ENCODE peak calls at places on chromosomes 7 and 10, in seven cellular contexts. C is psoas muscle, F is AG04450, P is RWPE1, T is A549, D is body of pancreas, X is esophagus squamous epithelium. H is an unnamed sample.

GRCh38 chr7:47143344-47143743 is 438.6 kb downstream of the TNS3 start:
- DNase-seq in P (no peak), X (no peak), T (no peak), C (no peak), F (peak; percentile 30), D (no peak), H (no peak)

GRCh38 chr7:29811597-29811996 is 5.3 kb downstream of the WIPF3 start:
- DNase-seq in D (no peak), X (no peak), F (no peak), P (no peak), T (no peak), C (no peak), H (no peak)

GRCh38 chr10:12181065-12181775 is 14.5 kb downstream of the NUDT5 start:
- DNase-seq in X (peak; percentile 8), T (no peak), F (no peak), P (no peak), C (no peak), D (no peak), H (no peak)

GRCh38 chr10:110425684-110426293 is 71.9 kb upstream of the DUSP5 start:
- DNase-seq in T (peak; percentile 76), X (no peak), P (no peak), D (peak; percentile 15), F (peak; percentile 92), C (peak; percentile 10), H (no peak)

GRCh38 chr7:106679153-106679931 is 18.4 kb upstream of the CCDC71L start:
- DNase-seq in C (no peak), P (no peak), D (no peak), X (no peak), T (no peak), F (no peak), H (no peak)

GRCh38 chr7:99643464-99643863 is 26.7 kb downstream of the ZSCAN25 start:
- DNase-seq in P (no peak), D (no peak), C (no peak), F (no peak), T (no peak), X (no peak), H (no peak)

GRCh38 chr7:27560706-27561235 is 101.9 kb downstream of the HIBADH start:
- DNase-seq in P (no peak), X (no peak), T (no peak), D (no peak), C (no peak), F (peak; percentile 23), H (no peak)

GRCh38 chr7:27575647-27576046 is 87.0 kb downstream of the HIBADH start:
- DNase-seq in T (no peak), D (no peak), X (no peak), P (no peak), C (no peak), F (no peak), H (no peak)

GRCh38 chr10:5644930-5645329 is 21.5 kb downstream of the ASB13 start:
- DNase-seq in C (no peak), T (no peak), F (no peak), X (no peak), P (no peak), D (no peak), H (no peak)

GRCh38 chr7:44460325-44460724 is 30.1 kb downstream of the NUDCD3 start:
- DNase-seq in P (no peak), T (no peak), D (no peak), F (no peak), C (no peak), X (no peak), H (no peak)

GRCh38 chr7:30166155-30166840 is 31.5 kb downstream of the MTURN start:
- DNase-seq in C (no peak), X (no peak), T (no peak), P (peak; percentile 40), F (no peak), D (peak; percentile 45), H (no peak)

GRCh38 chr10:106957825-106958581 is 206.5 kb downstream of the SORCS1 start:
- DNase-seq in C (no peak), X (no peak), P (no peak), F (no peak), T (no peak), D (no peak), H (no peak)

GRCh38 chr7:50682573-50682972 is 100.1 kb downstream of the GRB10 start:
- DNase-seq in X (no peak), D (no peak), T (no peak), C (no peak), F (no peak), P (no peak), H (no peak)

GRCh38 chr10:38118072-38118807 is 24.1 kb downstream of the ZNF37A start:
- DNase-seq in F (no peak), C (no peak), X (no peak), P (no peak), D (no peak), T (no peak), H (no peak)

GRCh38 chr10:112374724-112375541 is 1.0 kb downstream of the ACSL5 start:
- DNase-seq in T (no peak), P (no peak), C (no peak), F (no peak), D (no peak), X (no peak), H (no peak)

DNA sequence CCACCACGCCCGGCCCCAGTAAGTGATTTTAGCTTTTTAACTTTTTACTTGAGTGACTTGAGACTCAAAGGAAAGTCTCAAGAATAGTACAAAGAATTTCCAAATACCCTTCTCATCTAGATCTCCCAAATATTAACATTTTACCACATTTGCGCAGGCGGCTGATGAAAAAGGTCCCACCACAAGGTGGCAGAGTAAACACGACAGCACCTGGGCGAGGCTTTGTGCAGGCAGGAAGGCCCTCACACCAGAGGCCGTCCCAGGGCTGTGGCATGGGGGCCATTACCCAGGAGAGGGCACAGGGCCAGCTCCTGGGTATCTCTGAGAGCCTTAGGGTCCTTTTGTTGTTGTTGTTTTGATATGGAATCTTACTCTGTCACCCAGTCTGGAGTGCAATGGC is 50.0 kb upstream of the WIPI2 start:
- DNase-seq in P (no peak), C (no peak), F (no peak), X (no peak), D (peak; percentile 27), T (no peak), H (no peak)
- TF ChIP-seq CTCF in P (peak; percentile 19), C (no peak), F (peak; percentile 35), X (no peak), D (peak; percentile 20), T (peak; percentile 42), H (peak; percentile 55)

GRCh38 chr7:151716339-151716722 is 160.6 kb downstream of the PRKAG2 start:
- DNase-seq in T (no peak), F (no peak), X (no peak), D (peak; percentile 63), C (no peak), P (no peak), H (no peak)

GRCh38 chr7:151714201-151714600 is 162.7 kb downstream of the PRKAG2 start:
- DNase-seq in P (no peak), T (no peak), D (no peak), F (no peak), C (peak; percentile 20), X (no peak), H (no peak)

GRCh38 chr7:151717918-151718317 is 159.0 kb downstream of the PRKAG2 start:
- DNase-seq in X (no peak), P (no peak), C (no peak), F (no peak), D (no peak), T (no peak), H (no peak)

GRCh38 chr7:151717415-151717814 is 159.5 kb downstream of the PRKAG2 start:
- DNase-seq in C (no peak), T (no peak), D (peak; percentile 69), F (no peak), X (no peak), P (no peak), H (no peak)

DNA sequence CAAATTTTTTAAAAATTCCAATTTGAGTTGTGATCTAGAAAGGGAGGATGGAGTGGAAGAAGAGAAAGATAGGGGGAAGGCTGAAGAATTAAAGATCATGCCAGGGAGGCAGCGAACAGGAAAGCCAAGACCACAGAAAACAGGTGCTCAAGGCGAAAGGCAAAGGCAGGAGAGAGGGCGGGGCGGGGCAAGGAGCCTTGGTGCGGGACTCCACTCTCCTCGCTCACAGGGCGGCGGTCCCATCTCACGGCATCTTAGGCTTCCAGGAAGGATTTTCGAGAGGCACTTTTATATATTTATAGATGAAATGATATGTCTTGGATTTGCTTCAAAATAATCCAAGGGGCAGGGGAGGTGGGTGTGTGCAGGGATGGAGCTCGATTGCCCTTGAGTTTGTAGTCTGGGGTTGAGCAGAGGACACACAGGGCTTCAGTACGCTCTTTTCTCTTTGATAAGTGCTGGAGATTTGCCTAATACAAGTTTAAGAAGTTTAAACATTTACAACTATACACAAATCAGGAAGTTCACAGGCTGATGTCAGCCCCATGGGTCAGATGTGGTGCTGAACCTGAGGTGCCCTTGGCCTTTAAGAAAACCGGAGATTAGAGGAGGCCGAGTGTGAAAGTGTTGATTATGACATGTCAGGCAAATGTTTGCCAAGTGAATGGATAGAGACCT is 161.1 kb downstream of the PRKAG2 start:
- DNase-seq in T (no peak), F (no peak), X (no peak), C (no peak), D (peak; percentile 62), P (no peak), H (no peak)
- H3K27ac ChIP-seq in T (peak overlapping the region; percentile 32), F (no peak overlapping the region), X (no peak overlapping the region), C (no peak overlapping the region), D (peak overlapping the region; percentile 56), P (no peak overlapping the region), H (peak overlapping the region; percentile 89)

DNA sequence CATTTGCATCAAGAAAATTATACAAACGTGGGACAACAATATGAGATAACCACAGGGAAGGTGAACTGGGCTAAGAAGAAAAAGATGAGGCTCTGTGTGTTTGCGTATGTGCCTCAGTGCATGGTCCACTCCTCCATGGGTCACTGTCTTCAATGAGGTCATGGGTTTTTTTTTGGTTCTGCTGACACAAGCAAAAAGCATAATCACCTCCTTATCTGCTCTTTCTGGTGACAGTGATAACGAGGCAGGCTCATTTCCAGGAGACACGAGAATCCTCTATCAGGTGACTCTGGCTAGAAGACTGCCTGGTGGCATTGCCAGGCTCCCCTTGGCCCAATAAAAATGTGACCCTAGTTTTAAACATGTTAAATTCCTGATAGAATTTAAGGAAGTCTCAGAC is 35.2 kb upstream of the CDCA7L start:
- DNase-seq in D (no peak), T (no peak), C (no peak), X (no peak), P (no peak), F (no peak), H (no peak)
- TF ChIP-seq CTCF in D (no peak), T (no peak), C (no peak), X (no peak), P (no peak), F (no peak), H (no peak)

GRCh38 chr7:157010588-157011332 is at the start of gene MNX1:
- DNase-seq in C (peak; percentile 85), F (no peak), X (no peak), D (peak; percentile 96), P (peak; percentile 81), T (peak; percentile 96), H (peak; percentile 51)
- H3K27ac ChIP-seq in C (no peak within 1 kb of the TSS), F (no peak within 1 kb of the TSS), X (no peak within 1 kb of the TSS), D (peak within 1 kb of the TSS; percentile 94), P (no peak within 1 kb of the TSS), T (peak within 1 kb of the TSS; percentile 93), H (no peak within 1 kb of the TSS)

GRCh38 chr7:132614428-132615076 is 38.3 kb upstream of the PLXNA4 start:
- DNase-seq in F (no peak), T (no peak), D (peak; percentile 17), C (peak; percentile 59), P (no peak), X (no peak), H (peak; percentile 46)
- TF ChIP-seq CTCF in F (no peak), T (no peak), D (no peak), C (no peak), P (no peak), X (no peak), H (peak; percentile 36)

H was measured in left ventricle myocardium inferior.